ENCODE peak calls at places on chromosomes 4 and X, in six cellular contexts. I is HepG2, W is K562, P is H1, X is GM12891, H is GM12878. C is an unnamed sample.

GRCh38 chr4:1985780-1986577 is 22.8 kb downstream of the NELFA start:
- DNase-seq in I (no peak), W (no peak), P (no peak), X (no peak), H (no peak), C (no peak)

GRCh38 chrX:102085706-102086105 is 39.8 kb upstream of the TCEAL2 start:
- DNase-seq in I (no peak), W (peak; percentile 7), P (no peak), X (no peak), H (no peak), C (no peak)

GRCh38 chr4:88533088-88533790 is 9.7 kb upstream of the PYURF start:
- DNase-seq in I (no peak), W (no peak), P (no peak), X (no peak), H (no peak), C (no peak)

GRCh38 chr4:173532725-173533511 is 2.9 kb upstream of the HAND2 start:
- DNase-seq in I (no peak), W (no peak), P (no peak), X (no peak), H (no peak), C (no peak)

GRCh38 chr4:26482508-26483462 is 7.5 kb downstream of the CCKAR start:
- DNase-seq in I (no peak), W (no peak), P (no peak), X (no peak), H (no peak), C (no peak)

GRCh38 chr4:185881427-185881826 is 69.4 kb upstream of the SORBS2 start:
- DNase-seq in I (no peak), W (no peak), P (no peak), X (no peak), H (no peak), C (no peak)

GRCh38 chr4:37130465-37130864 is 114.1 kb upstream of the NWD2 start:
- DNase-seq in I (no peak), W (no peak), P (no peak), X (no peak), H (no peak), C (no peak)

GRCh38 chrX:4043951-4044350 is 330.5 kb upstream of the PRKX start:
- DNase-seq in I (no peak), W (no peak), P (no peak), X (no peak), H (no peak), C (no peak)

GRCh38 chr4:83109480-83110221 is 4.9 kb downstream of the PLAC8 start:
- DNase-seq in I (no peak), W (no peak), P (no peak), X (peak; percentile 37), H (no peak), C (peak; percentile 27)

GRCh38 chr4:181819951-181820350 is 423.3 kb upstream of the TENM3 start:
- DNase-seq in I (no peak), W (no peak), P (no peak), X (no peak), H (no peak), C (no peak)

GRCh38 chr4:168629561-168629960 is 132.7 kb downstream of the PALLD start:
- DNase-seq in I (no peak), W (no peak), P (no peak), X (no peak), H (no peak), C (no peak)

GRCh38 chr4:76219299-76220055 is 5.9 kb upstream of the SCARB2 start:
- DNase-seq in I (peak; percentile 62), W (no peak), P (no peak), X (no peak), H (no peak), C (no peak)

GRCh38 chr4:165506780-165507305 is 128.0 kb downstream of the CPE start:
- DNase-seq in I (no peak), W (no peak), P (no peak), X (no peak), H (no peak), C (no peak)

GRCh38 chrX:13270360-13270759 is 49.5 kb downstream of the ATXN3L start:
- DNase-seq in I (no peak), W (no peak), P (no peak), X (no peak), H (no peak), C (no peak)

GRCh38 chr4:6527259-6527658 is 47.7 kb upstream of the MAN2B2 start:
- DNase-seq in I (no peak), W (no peak), P (no peak), X (no peak), H (no peak), C (no peak)

GRCh38 chr4:126306152-126306869 is 991.6 kb downstream of the FAT4 start:
- DNase-seq in I (no peak), W (no peak), P (no peak), X (no peak), H (no peak), C (no peak)

GRCh38 chr4:476501-476900 is 22.5 kb downstream of the ZNF721 start:
- DNase-seq in I (no peak), W (no peak), P (no peak), X (no peak), H (no peak), C (no peak)

GRCh38 chrX:17519349-17519748 is 144.3 kb downstream of the NHS start:
- DNase-seq in I (no peak), W (no peak), P (no peak), X (no peak), H (no peak), C (no peak)

GRCh38 chr4:106818764-106819163 is 217.3 kb downstream of the DKK2 start:
- DNase-seq in I (no peak), W (no peak), P (no peak), X (no peak), H (no peak), C (no peak)

GRCh38 chr4:56308384-56308783 is 78.9 kb downstream of the AASDH start:
- DNase-seq in I (no peak), W (no peak), P (no peak), X (no peak), H (no peak), C (no peak)
- TF ChIP-seq POLR2A in I (no peak), W (no peak), P (no peak), X (no peak), H (no peak), C (no peak)

GRCh38 chr4:169768385-169768784 is 10.6 kb upstream of the HPF1 start:
- DNase-seq in I (no peak), W (no peak), P (no peak), X (no peak), H (no peak), C (no peak)
- TF ChIP-seq TAF1 in I (no peak), W (no peak), P (no peak), X (no peak), H (no peak), C (no peak)

DNA sequence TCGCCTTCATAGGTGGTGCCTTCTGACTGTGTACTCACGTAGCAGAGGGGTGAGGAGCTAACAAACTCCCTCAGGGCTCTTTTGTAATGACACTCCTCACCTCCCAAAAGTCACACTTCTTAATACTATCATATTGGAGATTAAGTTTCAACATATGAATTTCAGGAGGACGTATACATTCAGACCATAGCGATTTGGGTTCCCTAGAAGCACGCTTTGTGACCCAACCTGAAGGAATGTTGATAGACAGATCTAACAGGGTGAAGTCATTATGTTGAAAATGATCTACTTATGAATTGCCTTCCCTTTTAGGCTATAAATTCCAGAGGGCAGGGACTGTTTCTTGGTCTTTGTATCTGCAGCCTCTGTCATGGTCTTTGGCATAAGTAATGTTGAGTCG is 3.2 kb upstream of the KLHL34 start:
- DNase-seq in I (no peak), W (no peak), P (no peak), X (no peak), H (no peak), C (no peak)
- TF ChIP-seq POLR2A in I (no peak), W (no peak), P (no peak), X (no peak), H (no peak), C (no peak)

DNA sequence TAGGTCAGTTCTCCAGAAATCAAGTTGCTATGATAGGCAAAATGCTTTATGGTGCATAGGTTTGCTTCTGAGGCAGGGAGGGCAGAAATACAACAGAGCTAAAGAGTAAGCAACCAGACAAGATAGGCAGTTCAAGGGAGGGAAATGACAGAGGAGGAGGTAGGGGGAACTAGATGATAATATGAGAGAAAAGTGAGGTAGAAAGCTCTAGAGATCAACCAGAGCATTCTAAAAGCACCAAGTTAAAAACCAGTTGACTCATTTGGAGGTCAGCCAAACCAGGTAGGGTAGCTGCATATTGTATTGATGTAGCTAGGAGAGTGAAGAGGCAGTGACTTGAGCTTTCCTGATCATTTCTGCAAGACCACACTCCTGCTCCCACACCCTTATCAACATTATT is 49.0 kb upstream of the SLC16A2 start:
- DNase-seq in I (no peak), W (no peak), P (no peak), X (no peak), H (no peak), C (no peak)
- TF ChIP-seq TAF1 in I (no peak), W (no peak), P (no peak), X (no peak), H (no peak), C (no peak)

DNA sequence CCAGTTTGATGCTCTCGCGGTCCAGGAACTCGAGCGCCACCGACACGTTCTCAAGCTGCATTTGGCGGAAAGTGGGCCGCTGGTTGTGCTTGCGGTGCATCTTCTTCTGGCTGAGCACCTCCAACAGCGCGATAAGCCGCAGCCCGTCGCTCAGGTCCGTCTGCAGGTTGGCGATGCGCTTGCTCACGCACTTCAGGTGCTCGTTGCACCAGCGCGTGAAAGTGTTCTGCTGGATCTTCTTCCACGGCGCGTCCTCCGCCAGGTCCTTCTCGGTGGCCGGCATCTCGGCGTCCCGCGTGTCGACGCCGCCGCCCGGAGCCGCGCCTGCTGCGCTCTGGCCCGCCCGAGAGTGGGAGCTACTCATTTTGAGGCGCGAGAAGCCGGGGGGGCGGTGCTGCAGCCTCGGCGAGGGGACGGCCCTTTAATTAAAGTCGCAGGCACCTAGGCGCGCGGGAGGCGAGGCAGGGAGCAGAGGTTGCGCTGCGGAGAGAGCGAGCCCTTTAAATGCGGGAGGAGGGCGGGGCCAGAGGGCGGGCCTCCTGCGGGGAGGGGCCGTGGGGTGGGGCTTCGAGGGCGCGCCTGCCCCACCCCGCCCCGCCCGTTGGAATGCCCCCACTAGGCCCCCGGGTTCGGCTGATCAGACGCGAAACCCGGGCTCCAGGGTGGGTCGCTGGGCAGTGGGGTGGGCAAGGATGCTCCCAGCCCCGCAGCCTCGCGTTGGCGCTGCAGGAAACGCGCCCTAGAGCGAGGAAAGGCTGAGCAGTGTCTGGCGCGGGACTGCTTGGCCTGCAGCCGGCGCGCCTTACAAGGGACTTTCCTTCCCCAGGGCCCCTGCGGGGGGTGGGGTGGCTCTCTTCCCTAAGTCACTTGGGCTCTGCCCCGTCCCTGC is 3.3 kb downstream of the FLNA start:
- DNase-seq in I (peak; percentile 85), W (peak; percentile 97), P (peak; percentile 56), X (peak; percentile 67), H (peak; percentile 53), C (peak; percentile 65)
- TF ChIP-seq POLR2A in I (peak; percentile 89), W (peak; percentile 99), P (peak; percentile 96), X (peak; percentile 92), H (peak; percentile 99), C (peak; percentile 99)

GRCh38 chr4:40908297-40908696 is 158.5 kb downstream of the NSUN7 start:
- DNase-seq in I (no peak), W (no peak), P (peak; percentile 9), X (no peak), H (no peak), C (no peak)
- TF ChIP-seq TAF1 in I (no peak), W (no peak), P (no peak), X (no peak), H (no peak), C (no peak)